ENCODE peak calls at places on chromosomes 5 and 9, in five cellular contexts. A is body of pancreas, R is sigmoid colon, W is gastrocnemius medialis, S is K562. C is an unnamed sample.

GRCh38 chr9:93668261-93668871 is 92.0 kb downstream of the PHF2 start:
- DNase-seq in R (peak; percentile 50), S (peak; percentile 91), W (no peak), A (peak; percentile 6), C (peak; percentile 4)

GRCh38 chr5:39661026-39661779 is 236.4 kb upstream of the DAB2 start:
- DNase-seq in S (no peak), W (no peak), A (no peak), R (no peak), C (no peak)

GRCh38 chr5:78293856-78294249 is 645 bp downstream of the AP3B1 start:
- DNase-seq in R (no peak), A (no peak), W (no peak), S (no peak), C (no peak)

GRCh38 chr5:157600252-157600651 is 24.7 kb upstream of the ADAM19 start:
- DNase-seq in W (no peak), R (no peak), S (no peak), A (no peak), C (no peak)

GRCh38 chr9:113187935-113188595 is 33.0 kb downstream of the FKBP15 start:
- DNase-seq in W (peak; percentile 69), A (no peak), R (peak; percentile 84), S (no peak), C (peak; percentile 28)

GRCh38 chr9:16544842-16545241 is 325.6 kb downstream of the BNC2 start:
- DNase-seq in S (no peak), A (no peak), W (no peak), R (no peak), C (no peak)

GRCh38 chr5:78511116-78511906 is 137.3 kb downstream of the LHFPL2 start:
- DNase-seq in S (no peak), A (no peak), R (peak; percentile 75), W (peak; percentile 43), C (no peak)

GRCh38 chr5:139653616-139654015 is 5.5 kb downstream of the CXXC5 start:
- DNase-seq in A (no peak), S (no peak), R (no peak), W (no peak), C (no peak)

GRCh38 chr5:113264061-113264460 is 170.7 kb downstream of the TSSK1B start:
- DNase-seq in A (no peak), S (no peak), W (no peak), R (no peak), C (no peak)

GRCh38 chr9:133880851-133881634 is 111.1 kb downstream of the VAV2 start:
- DNase-seq in S (no peak), W (no peak), R (no peak), A (no peak), C (no peak)

GRCh38 chr5:137450759-137451158 is 48.4 kb downstream of the SPOCK1 start:
- DNase-seq in S (no peak), A (no peak), R (no peak), W (no peak), C (no peak)

GRCh38 chr9:77800924-77801551 is 152.9 kb upstream of the GNA14 start:
- DNase-seq in A (no peak), W (no peak), R (no peak), S (no peak), C (no peak)

GRCh38 chr5:61334224-61335196 is 2.5 kb downstream of the ZSWIM6 start:
- DNase-seq in S (no peak), R (no peak), W (no peak), A (no peak), C (no peak)

GRCh38 chr5:14187660-14188059 is 44.5 kb downstream of the TRIO start:
- DNase-seq in R (no peak), A (no peak), S (no peak), W (no peak), C (no peak)
- TF ChIP-seq POLR2A in R (no peak), A (no peak), S (no peak), W (no peak), C (no peak)

DNA sequence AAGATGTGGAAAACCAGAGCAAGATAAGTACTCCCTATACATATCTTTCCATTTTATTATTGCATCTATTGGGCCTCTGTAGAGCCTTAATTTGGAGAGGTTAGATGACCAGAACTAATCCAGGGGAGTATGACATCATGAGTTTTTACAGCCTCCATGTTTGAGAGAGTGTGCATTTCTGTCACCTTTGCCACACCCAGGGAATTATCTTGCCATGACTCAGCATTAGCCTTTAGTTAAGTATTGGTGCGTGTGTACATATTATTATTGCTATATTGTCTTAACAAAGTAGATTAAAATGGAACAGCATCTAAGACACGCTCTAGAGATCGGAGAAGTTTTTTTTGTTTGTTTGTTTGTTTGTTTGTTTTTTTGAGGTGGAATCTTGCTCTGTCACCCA is 27.6 kb downstream of the DIMT1 start:
- DNase-seq in A (no peak), R (no peak), W (no peak), S (peak; percentile 43), C (no peak)
- H3K36me3 ChIP-seq in A (peaks cover 19% of the 10 kb centered on the region), R (peaks cover 19% of the 10 kb centered on the region), W (no peaks in the 10 kb centered on the region), S (peaks cover 87% of the 10 kb centered on the region), C (peaks cover 28% of the 10 kb centered on the region)

GRCh38 chr5:83474170-83474796 is 2.7 kb downstream of the VCAN start:
- DNase-seq in A (peak; percentile 56), S (peak; percentile 73), W (peak; percentile 73), R (peak; percentile 92), C (peak; percentile 63)
- TF ChIP-seq POLR2A in A (no peak), S (no peak), W (peak; percentile 40), R (no peak), C (peak; percentile 30)

DNA sequence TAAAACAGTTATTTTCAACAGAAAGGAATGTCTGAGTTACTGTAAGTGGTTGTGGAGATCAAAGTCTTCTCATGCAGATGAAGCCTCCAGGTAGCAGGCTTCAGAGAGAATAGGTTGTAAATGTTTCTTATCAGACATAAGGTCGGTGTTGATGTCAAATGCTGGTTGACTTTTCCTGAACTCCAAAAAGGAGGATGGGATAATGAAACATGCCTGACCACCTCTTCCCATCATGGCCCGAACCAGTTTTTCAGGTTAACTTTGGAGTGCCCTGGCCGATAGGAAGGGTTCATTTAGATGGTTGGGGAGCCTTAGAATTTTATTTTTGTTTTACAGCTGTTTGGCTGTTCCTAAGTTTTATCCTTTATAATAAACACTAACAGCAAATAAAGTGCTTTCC is 478.4 kb downstream of the ACTL7B start:
- DNase-seq in R (no peak), A (no peak), S (no peak), W (no peak), C (no peak)
- H3K36me3 ChIP-seq in R (no peaks in the 10 kb centered on the region), A (no peaks in the 10 kb centered on the region), S (no peaks in the 10 kb centered on the region), W (no peaks in the 10 kb centered on the region), C (no peaks in the 10 kb centered on the region)

GRCh38 chr5:172315599-172316531 is 32.3 kb upstream of the UBTD2 start:
- DNase-seq in R (peak; percentile 25), S (no peak), W (no peak), A (no peak), C (no peak)

GRCh38 chr5:172319708-172320441 is 36.3 kb upstream of the UBTD2 start:
- DNase-seq in S (no peak), R (no peak), A (no peak), W (peak; percentile 40), C (no peak)

GRCh38 chr5:172322028-172322965 is 38.7 kb upstream of the UBTD2 start:
- DNase-seq in S (no peak), R (peak; percentile 42), A (peak; percentile 44), W (no peak), C (peak; percentile 14)

GRCh38 chr5:172325452-172325851 is 41.9 kb upstream of the UBTD2 start:
- DNase-seq in R (peak; percentile 13), S (no peak), A (no peak), W (no peak), C (no peak)

GRCh38 chr5:172321593-172321992 is 38.0 kb upstream of the UBTD2 start:
- DNase-seq in A (no peak), R (no peak), W (no peak), S (no peak), C (no peak)
- TF ChIP-seq POLR2A in A (no peak), R (no peak), W (no peak), S (no peak), C (no peak)

DNA sequence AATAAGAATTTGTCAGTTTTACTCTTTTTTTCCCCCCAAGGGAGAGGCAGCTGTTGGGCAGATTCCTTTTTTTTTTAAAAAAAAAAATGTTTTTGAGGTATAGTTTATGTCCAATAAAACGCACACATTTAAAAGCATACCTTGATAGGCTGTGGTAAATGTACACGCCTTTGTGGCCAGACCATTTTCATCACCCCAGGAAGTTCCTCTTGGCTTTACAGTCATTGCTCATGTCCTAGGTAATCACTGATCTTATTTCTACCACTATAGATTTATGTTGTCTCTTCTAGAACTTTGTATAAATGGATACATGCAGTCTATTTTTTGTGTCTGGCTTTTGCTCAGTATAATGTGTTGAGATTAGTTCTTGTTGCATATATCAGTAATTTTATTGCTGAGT is 9.8 kb downstream of the SUB1 start:
- DNase-seq in A (no peak), W (no peak), S (no peak), R (no peak), C (no peak)
- H3K36me3 ChIP-seq in A (peaks cover 21% of the 10 kb centered on the region), W (no peaks in the 10 kb centered on the region), S (peaks cover 97% of the 10 kb centered on the region), R (peaks cover 29% of the 10 kb centered on the region), C (peaks cover 52% of the 10 kb centered on the region)

GRCh38 chr5:40827479-40827977 is 7.5 kb downstream of the RPL37 start:
- DNase-seq in S (no peak), R (no peak), W (no peak), A (no peak), C (no peak)
- TF ChIP-seq POLR2A in S (peak; percentile 18), R (no peak), W (no peak), A (no peak), C (no peak)

C was measured in transverse colon.